ENCODE peak calls at places on chromosomes 7 and 10, in seven cellular contexts. Q, O, U, L, C, R and V are unnamed samples.

GRCh38 chr7:40331915-40332314 is 197.1 kb downstream of the SUGCT start:
- DNase-seq in Q (no peak), O (no peak), U (no peak), L (no peak), C (no peak), R (peak; percentile 31), V (no peak)

GRCh38 chr10:116891208-116891607 is 41.9 kb downstream of the ENO4 start:
- DNase-seq in Q (peak; percentile 73), O (no peak), U (peak; percentile 81), L (peak; percentile 76), C (no peak), R (peak; percentile 94), V (peak; percentile 94)

GRCh38 chr10:124827474-124827873 is 25.9 kb downstream of the ABRAXAS2 start:
- DNase-seq in Q (peak; percentile 63), O (no peak), U (no peak), L (peak; percentile 32), C (no peak), R (peak; percentile 22), V (peak; percentile 53)

GRCh38 chr7:122203814-122204213 is 59.8 kb upstream of the AASS start:
- DNase-seq in Q (no peak), O (no peak), U (no peak), L (no peak), C (no peak), R (no peak), V (no peak)

GRCh38 chr10:89283174-89283987 is 18.5 kb upstream of the IFIT2 start:
- DNase-seq in Q (no peak), O (no peak), U (no peak), L (no peak), C (no peak), R (peak; percentile 56), V (peak; percentile 81)

GRCh38 chr7:117802660-117803059 is 70.6 kb downstream of the CTTNBP2 start:
- DNase-seq in Q (no peak), O (no peak), U (no peak), L (no peak), C (no peak), R (no peak), V (no peak)

GRCh38 chr10:21727452-21728168 is 193.6 kb downstream of the MLLT10 start:
- DNase-seq in Q (peak; percentile 71), O (no peak), U (no peak), L (peak; percentile 40), C (no peak), R (peak; percentile 25), V (peak; percentile 20)

GRCh38 chr7:17971392-17971791 is 31.1 kb upstream of the SNX13 start:
- DNase-seq in Q (no peak), O (no peak), U (no peak), L (no peak), C (no peak), R (peak; percentile 32), V (peak; percentile 50)

GRCh38 chr7:109387530-109387929 is 817.9 kb downstream of the DNAJB9 start:
- DNase-seq in Q (no peak), O (peak; percentile 5), U (no peak), L (no peak), C (no peak), R (no peak), V (no peak)

GRCh38 chr7:42345478-42346299 is 108.7 kb upstream of the GLI3 start:
- DNase-seq in Q (no peak), O (no peak), U (no peak), L (no peak), C (no peak), R (no peak), V (no peak)

GRCh38 chr7:68613405-68613804 is 984.9 kb upstream of the AUTS2 start:
- DNase-seq in Q (no peak), O (no peak), U (no peak), L (no peak), C (peak; percentile 78), R (no peak), V (peak; percentile 11)

GRCh38 chr7:123242467-123243097 is 42.8 kb upstream of the SLC13A1 start:
- DNase-seq in Q (peak; percentile 58), O (no peak), U (no peak), L (peak; percentile 2), C (no peak), R (no peak), V (no peak)

GRCh38 chr7:52917982-52918578 is 117.4 kb upstream of the POM121L12 start:
- DNase-seq in Q (peak; percentile 20), O (peak; percentile 9), U (no peak), L (no peak), C (peak; percentile 23), R (no peak), V (no peak)

GRCh38 chr7:138935438-138936079 is 45.6 kb downstream of the KIAA1549 start:
- DNase-seq in Q (no peak), O (peak; percentile 35), U (peak; percentile 69), L (peak; percentile 87), C (peak; percentile 42), R (peak; percentile 80), V (peak; percentile 88)

GRCh38 chr10:114045071-114045737 is 1.5 kb downstream of the ADRB1 start:
- DNase-seq in Q (peak; percentile 43), O (peak; percentile 60), U (no peak), L (peak; percentile 36), C (peak; percentile 75), R (no peak), V (no peak)

GRCh38 chr7:71300603-71301002 is 168.7 kb downstream of the GALNT17 start:
- DNase-seq in Q (no peak), O (no peak), U (no peak), L (no peak), C (no peak), R (no peak), V (no peak)

GRCh38 chr7:2255145-2256139 is 13.4 kb downstream of the NUDT1 start:
- DNase-seq in Q (no peak), O (no peak), U (no peak), L (peak; percentile 36), C (no peak), R (peak; percentile 68), V (no peak)

GRCh38 chr10:12448729-12449391 is 99.5 kb downstream of the CAMK1D start:
- DNase-seq in Q (peak; percentile 47), O (no peak), U (peak; percentile 30), L (peak; percentile 61), C (no peak), R (peak; percentile 94), V (peak; percentile 97)
- H3K4me3 ChIP-seq in Q (no peak overlapping the region), O (no peak overlapping the region), U (no peak overlapping the region), L (no peak overlapping the region), C (no peak overlapping the region), R (no peak overlapping the region), V (peak overlapping the region; percentile 27)

GRCh38 chr7:30160329-30160728 is 25.5 kb downstream of the MTURN start:
- DNase-seq in Q (no peak), O (no peak), U (no peak), L (no peak), C (no peak), R (no peak), V (no peak)

GRCh38 chr7:30163231-30163894 is 28.6 kb downstream of the MTURN start:
- DNase-seq in Q (peak; percentile 41), O (no peak), U (no peak), L (peak; percentile 94), C (no peak), R (no peak), V (no peak)

GRCh38 chr7:30162133-30162532 is 27.3 kb downstream of the MTURN start:
- DNase-seq in Q (no peak), O (no peak), U (no peak), L (no peak), C (no peak), R (no peak), V (no peak)

GRCh38 chr7:30164567-30164966 is 29.8 kb downstream of the MTURN start:
- DNase-seq in Q (no peak), O (no peak), U (no peak), L (peak; percentile 82), C (peak; percentile 67), R (peak; percentile 65), V (peak; percentile 53)

DNA sequence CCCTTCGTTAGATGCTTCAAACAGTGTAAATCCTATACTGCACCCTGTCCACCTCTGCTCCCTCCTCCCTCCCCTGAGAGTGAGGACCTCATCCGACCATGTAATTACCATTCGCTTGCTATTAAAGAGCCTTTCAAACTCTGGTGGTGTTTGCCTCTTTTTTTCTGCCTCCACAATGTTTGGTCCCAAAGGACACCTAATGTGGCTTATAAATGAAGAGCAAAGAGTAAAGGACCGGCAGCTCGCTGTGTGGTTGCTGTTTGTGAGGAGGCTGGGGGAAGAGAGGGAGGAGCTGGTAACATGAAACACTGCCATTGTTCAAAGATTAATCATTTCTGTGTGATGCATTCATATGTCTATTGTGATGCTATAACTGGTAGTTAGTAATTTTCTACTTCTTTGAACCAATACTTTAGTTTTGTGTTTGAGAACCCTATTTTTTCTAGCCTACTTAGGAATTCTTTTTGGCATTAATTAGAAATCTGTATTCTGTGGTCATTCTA is 27.9 kb downstream of the MTURN start:
- DNase-seq in Q (no peak), O (no peak), U (peak; percentile 60), L (peak; percentile 86), C (peak; percentile 61), R (peak; percentile 52), V (peak; percentile 77)
- H3K4me3 ChIP-seq in Q (no peak overlapping the region), O (no peak overlapping the region), U (peak overlapping the region; percentile 14), L (peak overlapping the region; percentile 11), C (peak overlapping the region; percentile 8), R (no peak overlapping the region), V (no peak overlapping the region)

GRCh38 chr10:119663866-119664698 is 12.9 kb downstream of the BAG3 start:
- DNase-seq in Q (no peak), O (no peak), U (no peak), L (no peak), C (no peak), R (no peak), V (no peak)
- H3K4me3 ChIP-seq in Q (no peak overlapping the region), O (no peak overlapping the region), U (no peak overlapping the region), L (no peak overlapping the region), C (no peak overlapping the region), R (no peak overlapping the region), V (peak overlapping the region; percentile 29)

DNA sequence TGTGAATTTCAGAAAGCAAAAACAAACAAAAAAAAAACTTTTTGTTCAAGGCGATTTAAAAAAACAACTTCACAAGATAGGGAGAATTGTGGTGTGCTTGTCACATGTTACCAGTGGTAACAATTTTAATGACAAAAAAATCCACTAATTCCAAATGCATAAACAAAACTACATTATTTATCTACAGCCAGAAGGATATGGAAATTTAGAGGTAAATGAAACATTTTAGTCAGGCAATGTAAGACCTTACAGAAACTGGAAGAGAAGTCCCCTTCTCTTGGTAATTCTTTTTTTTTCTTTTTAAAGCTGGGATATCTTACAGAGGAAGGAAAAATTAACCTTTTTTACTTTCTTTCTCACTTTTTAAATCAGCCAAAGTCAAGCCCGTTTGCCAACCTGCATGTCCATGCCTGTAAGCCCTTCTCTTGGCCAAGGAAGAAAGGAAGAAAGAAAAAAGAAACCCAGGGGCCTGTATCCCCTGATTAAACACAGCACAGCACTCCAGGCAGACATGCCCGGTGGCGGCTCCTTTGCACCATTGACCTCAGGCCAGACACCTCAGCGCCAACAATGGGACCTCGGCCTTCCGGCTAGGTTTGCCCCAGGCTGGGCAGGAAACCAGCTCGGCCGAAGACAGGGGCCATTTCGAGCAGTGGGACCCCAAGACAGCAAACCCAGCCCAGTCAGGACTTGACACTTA is 3.0 kb downstream of the HOXA10 start:
- DNase-seq in Q (no peak), O (no peak), U (no peak), L (no peak), C (peak; percentile 44), R (no peak), V (no peak)
- H3K4me3 ChIP-seq in Q (no peak overlapping the region), O (no peak overlapping the region), U (peak overlapping the region; percentile 78), L (no peak overlapping the region), C (no peak overlapping the region), R (peak overlapping the region; percentile 17), V (no peak overlapping the region)

GRCh38 chr10:70672993-70673928 is 955 bp downstream of the ADAMTS14 start:
- DNase-seq in Q (peak; percentile 24), O (no peak), U (peak; percentile 67), L (peak; percentile 54), C (no peak), R (peak; percentile 77), V (peak; percentile 79)
- H3K4me3 ChIP-seq in Q (no peak overlapping the region), O (no peak overlapping the region), U (peak overlapping the region; percentile 51), L (no peak overlapping the region), C (peak overlapping the region; percentile 51), R (peak overlapping the region; percentile 57), V (peak overlapping the region; percentile 83)